ENCODE peak calls at places on chromosomes 12 and 14, in four cellular contexts. S is left ventricle myocardium inferior; T is CD8-positive, alpha-beta memory T cell; G is aorta. K is an unnamed sample.
A peak's percentile ranks its signal among the peaks of the same experiment; 100 is the strongest.

GRCh38 chr14:97719043-97719442 is 921.9 kb downstream of the VRK1 start:
- DNase-seq in S (no peak), T (no peak), G (no peak), K (no peak)

GRCh38 chr12:27802511-27802910 is 22.5 kb upstream of the MANSC4 start:
- DNase-seq in S (no peak), T (no peak), G (no peak), K (no peak)

GRCh38 chr12:132182206-132182710 is 38.0 kb downstream of the NOC4L start:
- DNase-seq in S (no peak), T (no peak), G (no peak), K (no peak)

GRCh38 chr12:19945559-19946485 is 422.5 kb upstream of the PDE3A start:
- DNase-seq in S (no peak), T (no peak), G (no peak), K (no peak)

GRCh38 chr14:22218729-22219128 is 370.3 kb downstream of the DAD1 start:
- DNase-seq in S (no peak), T (no peak), G (no peak), K (no peak)

GRCh38 chr12:96907681-96908163 is 665 bp downstream of the NEDD1 start:
- DNase-seq in S (no peak), T (peak; percentile 49), G (no peak), K (peak; percentile 54)

GRCh38 chr12:116015525-116015924 is 262.0 kb downstream of the MED13L start:
- DNase-seq in S (no peak), T (no peak), G (no peak), K (no peak)

GRCh38 chr12:26400627-26401026 is 205.3 kb downstream of the SSPN start:
- DNase-seq in S (no peak), T (no peak), G (no peak), K (no peak)

GRCh38 chr14:41285193-41285748 is 321.4 kb upstream of the LRFN5 start:
- DNase-seq in S (no peak), T (no peak), G (no peak), K (no peak)

GRCh38 chr12:39764944-39765560 is 145.4 kb upstream of the ABCD2 start:
- DNase-seq in S (no peak), T (no peak), G (no peak), K (no peak)

GRCh38 chr12:106919910-106920544 is 35.7 kb upstream of the TMEM263 start:
- DNase-seq in S (no peak), T (no peak), G (no peak), K (no peak)

GRCh38 chr14:96255501-96256366 is at the start of gene BDKRB1:
- DNase-seq in S (no peak), T (no peak), G (no peak), K (no peak)

GRCh38 chr14:51095854-51096823 is 1.2 kb upstream of the TRIM9 start:
- DNase-seq in S (no peak), T (no peak), G (peak; percentile 52), K (peak; percentile 50)

GRCh38 chr14:98593361-98593761 is 678.6 kb downstream of the BCL11B start:
- DNase-seq in S (no peak), T (no peak), G (no peak), K (no peak)

GRCh38 chr14:72907327-72907826 is 13.5 kb upstream of the DPF3 start:
- DNase-seq in S (no peak), T (no peak), G (no peak), K (no peak)

GRCh38 chr12:12741705-12742104 is 24.5 kb downstream of the CDKN1B start:
- DNase-seq in S (no peak), T (no peak), G (no peak), K (no peak)

GRCh38 chr12:28027947-28028724 is 55.6 kb upstream of the PTHLH start:
- DNase-seq in S (no peak), T (no peak), G (no peak), K (no peak)

GRCh38 chr14:69693823-69694729 is 72.9 kb upstream of the SRSF5 start:
- DNase-seq in S (no peak), T (no peak), G (no peak), K (no peak)

GRCh38 chr14:50362791-50363733 is 33.6 kb downstream of the CDKL1 start:
- DNase-seq in S (no peak), T (peak; percentile 55), G (no peak), K (no peak)

GRCh38 chr12:82638324-82638723 is 48.4 kb upstream of the TMTC2 start:
- DNase-seq in S (no peak), T (no peak), G (no peak), K (no peak)

GRCh38 chr12:77122236-77122635 is 56.9 kb upstream of the E2F7 start:
- DNase-seq in S (no peak), T (no peak), G (no peak), K (no peak)

GRCh38 chr14:58243790-58244555 is 670 bp upstream of the PSMA3 start:
- DNase-seq in S (no peak), T (no peak), G (no peak), K (no peak)

GRCh38 chr12:112850343-112850742 is 56.4 kb upstream of the OAS1 start:
- DNase-seq in S (no peak), T (no peak), G (no peak), K (peak; percentile 59)

GRCh38 chr12:10307630-10308029 is at the start of gene KLRD1:
- DNase-seq in S (no peak), T (no peak), G (no peak), K (no peak)

GRCh38 chr12:52496590-52497071 is 3.6 kb upstream of the KRT6A start:
- DNase-seq in S (no peak), T (no peak), G (no peak), K (no peak)

GRCh38 chr14:20508367-20508766 is 3.0 kb downstream of the RNASE10 start:
- DNase-seq in S (no peak), T (no peak), G (no peak), K (no peak)

GRCh38 chr14:39264558-39264957 is 30.8 kb downstream of the MIA2 start:
- DNase-seq in S (no peak), T (no peak), G (no peak), K (no peak)

GRCh38 chr14:52694761-52695480 is 437 bp downstream of the ERO1A start:
- DNase-seq in S (peak; percentile 26), T (peak; percentile 79), G (peak; percentile 62), K (no peak)

GRCh38 chr12:12922191-12922616 is 29.8 kb downstream of the GPRC5D start:
- DNase-seq in S (no peak), T (no peak), G (peak; percentile 74), K (peak; percentile 76)

GRCh38 chr14:53333809-53334208 is 180.7 kb upstream of the DDHD1 start:
- DNase-seq in S (no peak), T (no peak), G (no peak), K (no peak)

DNA sequence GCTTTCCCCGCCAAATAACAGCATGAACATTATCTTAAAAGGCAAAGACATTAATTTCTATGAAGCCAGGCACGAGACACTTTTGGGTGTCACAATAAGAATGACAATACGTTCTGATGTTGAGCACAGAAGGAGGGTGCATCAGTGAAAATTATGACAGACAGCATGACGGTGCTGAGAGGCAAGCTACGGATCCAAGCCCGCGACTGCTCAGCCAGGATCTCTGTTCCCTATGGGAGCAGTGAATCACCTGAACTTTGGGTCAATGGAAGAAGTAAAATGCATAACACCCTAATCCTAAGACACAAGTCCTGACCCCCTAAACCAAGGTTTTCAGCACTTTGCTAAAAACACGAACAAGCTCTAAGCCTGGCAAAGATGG is 51.7 kb downstream of the SLC25A47 start:
- DNase-seq in S (no peak), T (no peak), G (no peak), K (no peak)
- H3K4me1 ChIP-seq in S (peaks cover 65% of the 10 kb centered on the region), T (peaks cover 22% of the 10 kb centered on the region), G (peaks cover 4% of the 10 kb centered on the region), K (no peaks in the 10 kb centered on the region)

GRCh38 chr12:121423253-121423652 is 23.3 kb downstream of the RNF34 start:
- DNase-seq in S (no peak), T (no peak), G (no peak), K (peak; percentile 36)

GRCh38 chr12:121420109-121420508 is 20.2 kb downstream of the RNF34 start:
- DNase-seq in S (no peak), T (no peak), G (no peak), K (no peak)

GRCh38 chr12:121413917-121414316 is 14.0 kb downstream of the RNF34 start:
- DNase-seq in S (no peak), T (no peak), G (no peak), K (no peak)

DNA sequence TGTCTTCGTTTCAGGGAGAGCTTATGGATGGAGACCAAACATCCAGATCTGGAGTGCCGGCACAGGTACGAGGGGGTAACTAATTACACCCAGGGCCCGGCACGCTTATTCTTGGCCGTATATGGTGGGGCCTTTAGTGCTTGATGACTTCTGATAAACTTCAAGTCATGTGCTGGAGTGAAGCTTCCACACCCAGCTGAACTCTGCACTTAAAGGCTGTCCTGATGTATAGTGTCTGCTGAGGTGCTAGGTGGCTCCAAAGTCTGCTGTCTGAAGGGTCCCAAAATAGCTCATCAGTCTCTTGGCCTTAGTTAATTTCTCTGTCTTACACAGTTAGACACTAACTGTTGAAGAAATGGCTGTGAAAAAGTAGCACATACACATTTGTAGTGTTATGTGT is 17.9 kb downstream of the RNF34 start:
- DNase-seq in S (no peak), T (no peak), G (no peak), K (no peak)
- H3K4me1 ChIP-seq in S (peaks cover 16% of the 10 kb centered on the region), T (no peaks in the 10 kb centered on the region), G (no peaks in the 10 kb centered on the region), K (peaks cover 3% of the 10 kb centered on the region)

GRCh38 chr14:26377150-26377549 is 220.7 kb downstream of the NOVA1 start:
- DNase-seq in S (no peak), T (no peak), G (no peak), K (no peak)
- H3K4me1 ChIP-seq in S (peaks cover 4% of the 10 kb centered on the region), T (no peaks in the 10 kb centered on the region), G (peaks cover 2% of the 10 kb centered on the region), K (no peaks in the 10 kb centered on the region)

GRCh38 chr14:64714432-64715025 is 10.3 kb downstream of the PLEKHG3 start:
- DNase-seq in S (no peak), T (no peak), G (no peak), K (no peak)
- H3K4me1 ChIP-seq in S (peaks cover 69% of the 10 kb centered on the region), T (peaks cover 14% of the 10 kb centered on the region), G (peaks cover 27% of the 10 kb centered on the region), K (peaks cover 30% of the 10 kb centered on the region)

DNA sequence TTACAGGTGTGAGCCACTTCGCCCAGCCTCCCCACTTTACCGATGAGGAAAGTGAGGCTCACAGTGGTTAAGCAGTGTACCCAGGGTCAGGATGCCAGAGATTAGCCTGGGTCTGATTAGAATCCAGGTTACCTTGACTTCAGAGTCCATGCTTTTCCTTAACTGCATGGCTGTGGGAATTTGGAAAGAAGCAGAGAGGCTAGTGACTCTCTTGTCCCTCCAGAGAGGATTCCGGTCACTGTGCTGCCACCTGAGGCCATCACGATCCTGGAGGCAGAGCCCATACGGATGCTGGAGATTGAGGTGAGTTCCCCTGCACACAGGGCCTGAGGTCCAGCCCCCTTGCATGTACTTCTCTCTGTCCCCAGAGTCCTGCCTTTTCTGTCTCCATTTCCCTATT is 4.7 kb downstream of the REC8 start:
- DNase-seq in S (no peak), T (no peak), G (no peak), K (peak; percentile 13)
- H3K4me1 ChIP-seq in S (peaks cover 25% of the 10 kb centered on the region), T (no peaks in the 10 kb centered on the region), G (no peaks in the 10 kb centered on the region), K (no peaks in the 10 kb centered on the region)